ENCODE peak calls at places on chromosome 18, in eight cellular contexts. V is IMR-90, K is HTR-8/SVneo, F is small intestine, P is NCI-H2029, C is bronchial epithelial cell, D is mucosa of descending colon, Q is glutamatergic neuron. T is an unnamed sample.

GRCh38 chr18:50849448-50849847 is 29.5 kb upstream of the ME2 start:
- DNase-seq in V (peak), K (no peak), F (no peak), P (no peak), C (no peak), D (no peak), Q (no peak), T (no peak)

GRCh38 chr18:8756571-8756970 is 51.2 kb downstream of the MTCL1 start:
- DNase-seq in V (no peak), K (no peak), F (no peak), P (no peak), C (no peak), D (no peak), Q (no peak), T (no peak)

GRCh38 chr18:50928551-50928950 is 39.3 kb upstream of the ELAC1 start:
- DNase-seq in V (peak), K (peak), F (no peak), P (no peak), C (no peak), D (no peak), Q (no peak), T (peak)

GRCh38 chr18:55095579-55095978 is 136.3 kb upstream of the CCDC68 start:
- DNase-seq in V (no peak), K (no peak), F (no peak), P (no peak), C (no peak), D (no peak), Q (no peak), T (no peak)

GRCh38 chr18:14917311-14917710 is 169.3 kb downstream of the ANKRD30B start:
- DNase-seq in V (no peak), K (no peak), F (no peak), P (no peak), C (no peak), D (no peak), Q (no peak), T (no peak)

GRCh38 chr18:61400714-61401113 is 67.5 kb downstream of the CDH20 start:
- DNase-seq in V (peak), K (no peak), F (no peak), P (no peak), C (no peak), D (no peak), Q (no peak), T (peak)

GRCh38 chr18:14919666-14920065 is 171.7 kb downstream of the ANKRD30B start:
- DNase-seq in V (no peak), K (no peak), F (peak), P (no peak), C (no peak), D (peak), Q (no peak), T (no peak)

GRCh38 chr18:33560686-33561370 is 17.2 kb upstream of the ASXL3 start:
- DNase-seq in V (peak), K (no peak), F (no peak), P (no peak), C (peak), D (no peak), Q (peak), T (peak)

GRCh38 chr18:34493099-34493544 is 217.0 kb upstream of the DTNA start:
- DNase-seq in V (peak), K (no peak), F (peak), P (peak), C (peak), D (peak), Q (peak), T (peak)

GRCh38 chr18:73768043-73768442 is 379.6 kb downstream of the FBXO15 start:
- DNase-seq in V (no peak), K (no peak), F (no peak), P (no peak), C (no peak), D (no peak), Q (no peak), T (no peak)

GRCh38 chr18:74351354-74351753 is 35.7 kb downstream of the C18orf63 start:
- DNase-seq in V (peak), K (no peak), F (no peak), P (no peak), C (peak), D (no peak), Q (no peak), T (peak)

GRCh38 chr18:7877609-7878008 is 310.5 kb downstream of the PTPRM start:
- DNase-seq in V (no peak), K (no peak), F (no peak), P (no peak), C (peak), D (no peak), Q (no peak), T (no peak)

GRCh38 chr18:63844254-63844653 is 43.3 kb upstream of the SERPINB2 start:
- DNase-seq in V (peak), K (no peak), F (peak), P (no peak), C (peak), D (no peak), Q (no peak), T (peak)

GRCh38 chr18:55220523-55220922 is 261.3 kb upstream of the CCDC68 start:
- DNase-seq in V (no peak), K (no peak), F (no peak), P (no peak), C (no peak), D (no peak), Q (no peak), T (no peak)

GRCh38 chr18:41558744-41559143 is 396.3 kb upstream of the PIK3C3 start:
- DNase-seq in V (no peak), K (no peak), F (no peak), P (no peak), C (no peak), D (no peak), Q (no peak), T (no peak)

GRCh38 chr18:3248062-3248669 is 565 bp downstream of the MYL12A start:
- DNase-seq in V (peak), K (no peak), F (no peak), P (no peak), C (no peak), D (no peak), Q (peak), T (no peak)

GRCh38 chr18:79749251-79750191 is 48.2 kb upstream of the KCNG2 start:
- DNase-seq in V (peak), K (no peak), F (no peak), P (no peak), C (no peak), D (no peak), Q (peak), T (no peak)

GRCh38 chr18:76970749-76971148 is 148.4 kb downstream of the ZNF236 start:
- DNase-seq in V (no peak), K (no peak), F (no peak), P (no peak), C (no peak), D (no peak), Q (no peak), T (no peak)

GRCh38 chr18:42182728-42183700 is 228.0 kb downstream of the PIK3C3 start:
- DNase-seq in V (no peak), K (no peak), F (no peak), P (no peak), C (peak), D (no peak), Q (no peak), T (no peak)

GRCh38 chr18:78765142-78765541 is 214.5 kb upstream of the SALL3 start:
- DNase-seq in V (no peak), K (no peak), F (no peak), P (no peak), C (no peak), D (no peak), Q (no peak), T (no peak)

GRCh38 chr18:77132369-77133050 is at the start of gene MBP:
- DNase-seq in V (no peak), K (no peak), F (peak), P (no peak), C (peak), D (peak), Q (peak), T (no peak)

GRCh38 chr18:37566479-37567060 is 972 bp upstream of the CELF4 start:
- DNase-seq in V (no peak), K (no peak), F (no peak), P (no peak), C (no peak), D (no peak), Q (peak), T (no peak)

GRCh38 chr18:58755304-58756010 is 84.2 kb downstream of the MALT1 start:
- DNase-seq in V (no peak), K (no peak), F (peak), P (no peak), C (peak), D (no peak), Q (no peak), T (no peak)

GRCh38 chr18:48328473-48329205 is 80.5 kb downstream of the ZBTB7C start:
- DNase-seq in V (peak), K (peak), F (no peak), P (no peak), C (peak), D (no peak), Q (no peak), T (peak)

GRCh38 chr18:71899707-71900483 is 644.2 kb downstream of the CBLN2 start:
- DNase-seq in V (no peak), K (no peak), F (no peak), P (no peak), C (no peak), D (no peak), Q (no peak), T (no peak)

GRCh38 chr18:41324934-41325333 is 630.1 kb upstream of the PIK3C3 start:
- DNase-seq in V (peak), K (no peak), F (no peak), P (no peak), C (peak), D (no peak), Q (no peak), T (no peak)

GRCh38 chr18:78979058-78979680 is 449 bp upstream of the SALL3 start:
- DNase-seq in V (no peak), K (no peak), F (no peak), P (no peak), C (no peak), D (no peak), Q (peak), T (no peak)